ENCODE peak calls at places on chromosome 11, in eight cellular contexts. One of them, this sample, is unnamed.

GRCh38 chr11:2400761-2401435 is 348 bp downstream of the TSSC4 start:
- DNase-seq in NCI-H460: no peak
- DNase-seq in activated naive CD8-positive, alpha-beta T cell treated with anti-CD3 and anti-CD28 coated beads, Interleukin-2, amount 50 U/mL, for 24 hours: no peak
- DNase-seq in GM23338: no peak
- DNase-seq in putamen: no peak
- DNase-seq in iPS-NIHi11: no peak
- DNase-seq in Right ventricle myocardium superior: no peak
- DNase-seq in SK-N-MC: no peak
- DNase-seq in this sample: no peak

GRCh38 chr11:123374622-123374968 is 55.5 kb upstream of the GRAMD1B start:
- DNase-seq in NCI-H460: no peak
- DNase-seq in activated naive CD8-positive, alpha-beta T cell treated with anti-CD3 and anti-CD28 coated beads, Interleukin-2, amount 50 U/mL, for 24 hours: no peak
- DNase-seq in GM23338: no peak
- DNase-seq in putamen: no peak
- DNase-seq in iPS-NIHi11: no peak
- DNase-seq in Right ventricle myocardium superior: no peak
- DNase-seq in SK-N-MC: no peak
- DNase-seq in this sample: no peak

GRCh38 chr11:44681698-44682097 is 45.1 kb upstream of the TSPAN18 start:
- DNase-seq in NCI-H460: no peak
- DNase-seq in activated naive CD8-positive, alpha-beta T cell treated with anti-CD3 and anti-CD28 coated beads, Interleukin-2, amount 50 U/mL, for 24 hours: no peak
- DNase-seq in GM23338: no peak
- DNase-seq in putamen: no peak
- DNase-seq in iPS-NIHi11: no peak
- DNase-seq in Right ventricle myocardium superior: no peak
- DNase-seq in SK-N-MC: no peak
- DNase-seq in this sample: no peak

GRCh38 chr11:70928854-70929598 is 323.4 kb downstream of the SHANK2 start:
- DNase-seq in NCI-H460: no peak
- DNase-seq in activated naive CD8-positive, alpha-beta T cell treated with anti-CD3 and anti-CD28 coated beads, Interleukin-2, amount 50 U/mL, for 24 hours: no peak
- DNase-seq in GM23338: peak
- DNase-seq in putamen: no peak
- DNase-seq in iPS-NIHi11: peak
- DNase-seq in Right ventricle myocardium superior: no peak
- DNase-seq in SK-N-MC: no peak
- DNase-seq in this sample: no peak

GRCh38 chr11:23885801-23886200 is 611.1 kb upstream of the LUZP2 start:
- DNase-seq in NCI-H460: no peak
- DNase-seq in activated naive CD8-positive, alpha-beta T cell treated with anti-CD3 and anti-CD28 coated beads, Interleukin-2, amount 50 U/mL, for 24 hours: no peak
- DNase-seq in GM23338: no peak
- DNase-seq in putamen: no peak
- DNase-seq in iPS-NIHi11: no peak
- DNase-seq in Right ventricle myocardium superior: no peak
- DNase-seq in SK-N-MC: no peak
- DNase-seq in this sample: no peak

GRCh38 chr11:57434640-57435546 is 8.0 kb upstream of the SLC43A3 start:
- DNase-seq in NCI-H460: no peak
- DNase-seq in activated naive CD8-positive, alpha-beta T cell treated with anti-CD3 and anti-CD28 coated beads, Interleukin-2, amount 50 U/mL, for 24 hours: no peak
- DNase-seq in GM23338: no peak
- DNase-seq in putamen: no peak
- DNase-seq in iPS-NIHi11: no peak
- DNase-seq in Right ventricle myocardium superior: no peak
- DNase-seq in SK-N-MC: no peak
- DNase-seq in this sample: no peak

GRCh38 chr11:6693342-6694228 is 10.4 kb upstream of the MRPL17 start:
- DNase-seq in NCI-H460: peak
- DNase-seq in activated naive CD8-positive, alpha-beta T cell treated with anti-CD3 and anti-CD28 coated beads, Interleukin-2, amount 50 U/mL, for 24 hours: peak
- DNase-seq in GM23338: no peak
- DNase-seq in putamen: no peak
- DNase-seq in iPS-NIHi11: no peak
- DNase-seq in Right ventricle myocardium superior: no peak
- DNase-seq in SK-N-MC: peak
- DNase-seq in this sample: no peak

GRCh38 chr11:9755561-9755960 is 91.7 kb downstream of the SWAP70 start:
- DNase-seq in NCI-H460: no peak
- DNase-seq in activated naive CD8-positive, alpha-beta T cell treated with anti-CD3 and anti-CD28 coated beads, Interleukin-2, amount 50 U/mL, for 24 hours: no peak
- DNase-seq in GM23338: no peak
- DNase-seq in putamen: no peak
- DNase-seq in iPS-NIHi11: no peak
- DNase-seq in Right ventricle myocardium superior: no peak
- DNase-seq in SK-N-MC: no peak
- DNase-seq in this sample: no peak

GRCh38 chr11:48019230-48019584 is 38.8 kb downstream of the PTPRJ start:
- DNase-seq in NCI-H460: no peak
- DNase-seq in activated naive CD8-positive, alpha-beta T cell treated with anti-CD3 and anti-CD28 coated beads, Interleukin-2, amount 50 U/mL, for 24 hours: no peak
- DNase-seq in GM23338: peak
- DNase-seq in putamen: no peak
- DNase-seq in iPS-NIHi11: peak
- DNase-seq in Right ventricle myocardium superior: no peak
- DNase-seq in SK-N-MC: no peak
- DNase-seq in this sample: no peak

GRCh38 chr11:10289765-10290420 is 4.1 kb downstream of the SBF2 start:
- DNase-seq in NCI-H460: no peak
- DNase-seq in activated naive CD8-positive, alpha-beta T cell treated with anti-CD3 and anti-CD28 coated beads, Interleukin-2, amount 50 U/mL, for 24 hours: no peak
- DNase-seq in GM23338: no peak
- DNase-seq in putamen: no peak
- DNase-seq in iPS-NIHi11: no peak
- DNase-seq in Right ventricle myocardium superior: no peak
- DNase-seq in SK-N-MC: no peak
- DNase-seq in this sample: no peak

GRCh38 chr11:13702071-13702470 is 33.6 kb downstream of the FAR1 start:
- DNase-seq in NCI-H460: no peak
- DNase-seq in activated naive CD8-positive, alpha-beta T cell treated with anti-CD3 and anti-CD28 coated beads, Interleukin-2, amount 50 U/mL, for 24 hours: no peak
- DNase-seq in GM23338: no peak
- DNase-seq in putamen: no peak
- DNase-seq in iPS-NIHi11: no peak
- DNase-seq in Right ventricle myocardium superior: no peak
- DNase-seq in SK-N-MC: no peak
- DNase-seq in this sample: no peak